ENCODE peak calls at places on chromosomes 2 and 18, in six cellular contexts. C is A549, P is HepG2, R is K562, S is GM12878, J is NB4. T is an unnamed sample.

GRCh38 chr2:79660552-79660951 is 147.7 kb downstream of the CTNNA2 start:
- DNase-seq in C (no peak), P (no peak), R (no peak), S (no peak), J (no peak), T (no peak)

GRCh38 chr2:71256421-71256820 is 29.5 kb upstream of the PAIP2B start:
- DNase-seq in C (no peak), P (no peak), R (no peak), S (no peak), J (no peak), T (no peak)

GRCh38 chr2:169511818-169512217 is 2.3 kb downstream of the KLHL41 start:
- DNase-seq in C (no peak), P (no peak), R (no peak), S (no peak), J (no peak), T (no peak)

GRCh38 chr2:37468139-37468538 is 123.7 kb downstream of the QPCT start:
- DNase-seq in C (no peak), P (no peak), R (no peak), S (no peak), J (no peak), T (no peak)

GRCh38 chr18:23585007-23585871 is 1.1 kb downstream of the NPC1 start:
- DNase-seq in C (peak; percentile 38), P (peak; percentile 31), R (peak; percentile 42), S (peak; percentile 28), J (peak; percentile 84), T (peak; percentile 40)

GRCh38 chr2:149577269-149577668 is 10.3 kb downstream of the MMADHC start:
- DNase-seq in C (no peak), P (no peak), R (no peak), S (no peak), J (no peak), T (no peak)

GRCh38 chr18:59783138-59783537 is 85.9 kb upstream of the CCBE1 start:
- DNase-seq in C (peak; percentile 74), P (peak; percentile 72), R (peak; percentile 6), S (peak; percentile 9), J (peak; percentile 49), T (peak; percentile 30)

GRCh38 chr2:171309727-171310265 is 124.0 kb downstream of the METTL8 start:
- DNase-seq in C (no peak), P (no peak), R (no peak), S (no peak), J (no peak), T (no peak)

GRCh38 chr2:20012282-20013060 is at the start of gene MATN3:
- DNase-seq in C (peak; percentile 59), P (peak; percentile 68), R (peak; percentile 52), S (no peak), J (no peak), T (no peak)

GRCh38 chr2:131154071-131154531 is 49.0 kb downstream of the PLEKHB2 start:
- DNase-seq in C (peak; percentile 65), P (peak; percentile 70), R (peak; percentile 84), S (peak; percentile 24), J (peak; percentile 80), T (peak; percentile 62)

GRCh38 chr18:54740146-54740844 is 88.0 kb upstream of the RAB27B start:
- DNase-seq in C (peak; percentile 15), P (no peak), R (no peak), S (no peak), J (no peak), T (peak; percentile 41)

GRCh38 chr2:108542071-108542470 is 7.8 kb downstream of the LIMS1 start:
- DNase-seq in C (no peak), P (no peak), R (no peak), S (no peak), J (no peak), T (no peak)

GRCh38 chr2:168573128-168573903 is 117.2 kb downstream of the CERS6 start:
- DNase-seq in C (no peak), P (no peak), R (no peak), S (no peak), J (peak; percentile 78), T (no peak)

GRCh38 chr2:238986491-238987351 is 138.8 kb downstream of the TWIST2 start:
- DNase-seq in C (no peak), P (no peak), R (no peak), S (no peak), J (no peak), T (no peak)

GRCh38 chr18:45686892-45687611 is 36.9 kb upstream of the SLC14A1 start:
- DNase-seq in C (no peak), P (no peak), R (no peak), S (no peak), J (peak; percentile 98), T (no peak)

GRCh38 chr2:29627366-29627765 is 294.0 kb downstream of the ALK start:
- DNase-seq in C (peak; percentile 6), P (no peak), R (no peak), S (no peak), J (no peak), T (no peak)

GRCh38 chr18:3688682-3689081 is 238.7 kb downstream of the TGIF1 start:
- DNase-seq in C (peak; percentile 83), P (no peak), R (no peak), S (no peak), J (no peak), T (no peak)

GRCh38 chr2:121485039-121485438 is 45.6 kb upstream of the RNU4ATAC start:
- DNase-seq in C (no peak), P (no peak), R (no peak), S (no peak), J (no peak), T (no peak)

GRCh38 chr2:69642709-69643601 is 584 bp downstream of the AAK1 start:
- DNase-seq in C (peak; percentile 54), P (peak; percentile 85), R (peak; percentile 38), S (no peak), J (peak; percentile 91), T (peak; percentile 82)

GRCh38 chr2:234292205-234292954 is 204.5 kb downstream of the ARL4C start:
- DNase-seq in C (no peak), P (no peak), R (no peak), S (peak; percentile 80), J (peak; percentile 79), T (peak; percentile 5)

GRCh38 chr2:45008296-45009129 is 739 bp downstream of the SIX2 start:
- DNase-seq in C (no peak), P (no peak), R (no peak), S (no peak), J (peak; percentile 48), T (peak; percentile 14)

GRCh38 chr18:12310762-12311161 is 2.7 kb downstream of the TUBB6 start:
- DNase-seq in C (no peak), P (no peak), R (no peak), S (no peak), J (no peak), T (no peak)

GRCh38 chr2:86414996-86415395 is 26.2 kb upstream of the KDM3A start:
- DNase-seq in C (no peak), P (no peak), R (no peak), S (no peak), J (no peak), T (no peak)

GRCh38 chr2:204441316-204441715 is 104.0 kb upstream of the PARD3B start:
- DNase-seq in C (no peak), P (no peak), R (no peak), S (no peak), J (no peak), T (no peak)

GRCh38 chr2:60745761-60746160 is 10.3 kb upstream of the PAPOLG start:
- DNase-seq in C (no peak), P (no peak), R (no peak), S (no peak), J (peak; percentile 89), T (no peak)

GRCh38 chr2:200367155-200367554 is 60.7 kb downstream of the SPATS2L start:
- DNase-seq in C (peak; percentile 17), P (peak; percentile 91), R (no peak), S (no peak), J (peak; percentile 21), T (peak; percentile 46)

GRCh38 chr2:207045531-207045930 is 106.2 kb downstream of the CPO start:
- DNase-seq in C (no peak), P (no peak), R (no peak), S (no peak), J (no peak), T (no peak)

GRCh38 chr2:207044963-207045362 is 105.6 kb downstream of the CPO start:
- DNase-seq in C (no peak), P (peak; percentile 29), R (no peak), S (no peak), J (no peak), T (no peak)

GRCh38 chr2:207042841-207043240 is 103.5 kb downstream of the CPO start:
- DNase-seq in C (no peak), P (no peak), R (no peak), S (no peak), J (no peak), T (no peak)

GRCh38 chr2:207042155-207042554 is 102.8 kb downstream of the CPO start:
- DNase-seq in C (no peak), P (no peak), R (no peak), S (no peak), J (no peak), T (no peak)

GRCh38 chr2:207044380-207044779 is 105.1 kb downstream of the CPO start:
- DNase-seq in C (no peak), P (no peak), R (no peak), S (no peak), J (no peak), T (no peak)
- TF ChIP-seq MYC in C (no peak), P (no peak), R (no peak), S (no peak), J (no peak), T (no peak)

GRCh38 chr2:216033403-216033802 is 20.1 kb upstream of the MREG start:
- DNase-seq in C (no peak), P (no peak), R (no peak), S (peak; percentile 60), J (no peak), T (no peak)
- TF ChIP-seq MAX in C (no peak), P (no peak), R (no peak), S (no peak), J (no peak), T (no peak)

DNA sequence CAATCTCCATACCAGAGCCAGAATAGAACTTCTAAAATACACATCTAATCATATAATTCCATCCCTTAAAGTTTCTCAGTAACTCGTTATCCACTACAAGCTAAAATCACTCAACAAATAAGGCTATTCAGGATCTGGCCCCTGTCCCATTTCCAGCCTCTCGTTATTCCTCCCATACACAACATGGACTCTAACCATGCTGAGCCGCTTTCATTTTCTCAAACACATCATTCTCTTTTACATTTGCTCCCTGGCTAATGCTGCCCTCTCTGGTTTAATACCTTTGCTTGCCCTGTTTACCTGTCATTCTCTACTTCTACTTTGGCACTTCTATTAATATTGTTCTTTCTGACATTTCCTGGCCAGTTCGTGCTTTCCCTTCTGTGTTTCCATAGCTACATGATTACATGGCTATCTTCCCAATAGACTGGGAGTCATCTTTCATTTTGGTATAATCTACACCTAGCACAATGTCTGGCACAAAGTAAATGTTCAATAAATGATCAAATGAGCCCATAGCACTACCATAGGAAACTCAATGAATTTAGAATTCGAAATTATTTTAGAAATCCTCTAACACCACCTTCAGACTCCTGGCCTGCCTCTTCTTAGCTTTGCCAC is 163.6 kb upstream of the VRK2 start:
- DNase-seq in C (peak; percentile 72), P (no peak), R (no peak), S (no peak), J (no peak), T (no peak)
- TF ChIP-seq MYC in C (no peak), P (no peak), R (no peak), S (no peak), J (no peak), T (no peak)

DNA sequence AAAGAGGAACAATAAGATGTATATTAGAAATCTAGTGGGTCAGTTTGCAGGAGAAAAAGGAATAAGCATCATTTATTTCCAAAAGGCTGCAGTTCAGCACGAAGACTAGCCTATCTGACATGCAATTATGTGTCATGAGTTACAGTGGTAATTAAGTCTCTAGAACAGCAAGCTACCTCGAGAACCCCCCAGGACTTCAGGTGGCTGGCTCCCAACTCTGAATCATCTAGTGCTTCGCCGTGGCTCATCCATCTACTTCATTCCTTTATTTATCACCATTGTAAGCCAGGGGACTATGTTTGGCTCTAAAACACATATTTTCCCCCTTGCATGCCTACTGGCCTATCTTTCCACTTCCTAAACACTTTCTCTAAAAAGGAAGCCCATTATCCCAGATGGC is 121.6 kb downstream of the TXNL1 start:
- DNase-seq in C (no peak), P (no peak), R (no peak), S (no peak), J (no peak), T (no peak)
- TF ChIP-seq MAX in C (no peak), P (no peak), R (no peak), S (no peak), J (no peak), T (no peak)